ENCODE peak calls at places on chromosomes 16 and 17, in eight cellular contexts. R, J, Y, A, E, H, K and Q are unnamed samples.

GRCh38 chr17:78383725-78384471 is 5.4 kb downstream of the PGS1 start:
- DNase-seq in J (peak), E (peak), A (no peak), Y (no peak), H (no peak), R (peak), K (no peak), Q (no peak)

GRCh38 chr16:66026211-66026610 is 340.3 kb upstream of the CDH5 start:
- DNase-seq in K (peak), Y (no peak), A (no peak), R (no peak), J (peak), E (no peak), H (no peak), Q (no peak)

GRCh38 chr16:88406096-88407041 is 23.6 kb downstream of the ZNF469 start:
- DNase-seq in E (no peak), H (no peak), J (no peak), K (peak), Y (no peak), R (no peak), A (no peak), Q (no peak)

GRCh38 chr17:5354886-5355415 is 64.5 kb downstream of the NUP88 start:
- DNase-seq in H (no peak), J (no peak), R (no peak), A (no peak), K (no peak), Y (no peak), E (no peak), Q (no peak)

GRCh38 chr16:11328172-11329079 is 16.8 kb upstream of the RMI2 start:
- DNase-seq in J (peak), R (peak), Y (no peak), E (peak), A (no peak), H (peak), K (peak), Q (peak)

GRCh38 chr17:44826123-44826790 is 3.8 kb downstream of the GJC1 start:
- DNase-seq in J (peak), K (no peak), H (no peak), Y (no peak), A (no peak), R (no peak), E (no peak), Q (no peak)

GRCh38 chr17:2799653-2800052 is 3.4 kb downstream of the RAP1GAP2 start:
- DNase-seq in K (no peak), Y (no peak), H (no peak), R (no peak), E (no peak), J (no peak), A (no peak), Q (no peak)

GRCh38 chr17:78448356-78448993 is 70.0 kb downstream of the PGS1 start:
- DNase-seq in R (no peak), H (no peak), K (peak), E (no peak), J (no peak), Y (no peak), A (no peak), Q (no peak)